ENCODE peak calls at places on chromosome 3, in four cellular contexts. X is testis; C is left ventricle myocardium inferior; K is CD8-positive, alpha-beta T cell. V is an unnamed sample.

GRCh38 chr3:20039082-20039764 is 1.0 kb upstream of the KAT2B start:
- DNase-seq in X (no peak), C (no peak), K (no peak), V (no peak)

GRCh38 chr3:45496550-45496949 is 98.0 kb upstream of the LIMD1 start:
- DNase-seq in X (no peak), C (peak; percentile 39), K (no peak), V (peak; percentile 72)

GRCh38 chr3:49593046-49593445 is 38.8 kb downstream of the BSN start:
- DNase-seq in X (no peak), C (no peak), K (no peak), V (no peak)

GRCh38 chr3:49028673-49029562 is at the start of gene IMPDH2:
- DNase-seq in X (peak; percentile 95), C (peak; percentile 93), K (peak; percentile 96), V (peak; percentile 98)

GRCh38 chr3:180274536-180274935 is 237.8 kb upstream of the PEX5L start:
- DNase-seq in X (no peak), C (no peak), K (no peak), V (no peak)

GRCh38 chr3:68271145-68271544 is 616.7 kb upstream of the SUCLG2 start:
- DNase-seq in X (no peak), C (no peak), K (no peak), V (no peak)

GRCh38 chr3:4827767-4828166 is 151.5 kb upstream of the BHLHE40 start:
- DNase-seq in X (peak; percentile 62), C (no peak), K (no peak), V (no peak)

GRCh38 chr3:46664188-46664970 is 29.1 kb downstream of the ALS2CL start:
- DNase-seq in X (peak; percentile 11), C (no peak), K (no peak), V (peak; percentile 50)

GRCh38 chr3:12799525-12800440 is 3.3 kb downstream of the CAND2 start:
- DNase-seq in X (no peak), C (no peak), K (no peak), V (no peak)

GRCh38 chr3:102156426-102156825 is 278.4 kb upstream of the ZPLD1 start:
- DNase-seq in X (no peak), C (no peak), K (no peak), V (no peak)

GRCh38 chr3:178120367-178120766 is 415.9 kb upstream of the KCNMB2 start:
- DNase-seq in X (no peak), C (no peak), K (no peak), V (no peak)

GRCh38 chr3:157447026-157447694 is 10.5 kb downstream of the PTX3 start:
- DNase-seq in X (no peak), C (no peak), K (no peak), V (no peak)

GRCh38 chr3:42706721-42707619 is 4.4 kb upstream of the HHATL start:
- DNase-seq in X (no peak), C (peak; percentile 11), K (no peak), V (no peak)

GRCh38 chr3:37125702-37126101 is 48.7 kb downstream of the LRRFIP2 start:
- DNase-seq in X (no peak), C (no peak), K (no peak), V (no peak)

GRCh38 chr3:72171461-72171860 is 386.5 kb upstream of the PROK2 start:
- DNase-seq in X (no peak), C (no peak), K (no peak), V (no peak)

GRCh38 chr3:14117468-14118399 is 6.9 kb downstream of the CHCHD4 start:
- DNase-seq in X (peak; percentile 8), C (no peak), K (no peak), V (no peak)

DNA sequence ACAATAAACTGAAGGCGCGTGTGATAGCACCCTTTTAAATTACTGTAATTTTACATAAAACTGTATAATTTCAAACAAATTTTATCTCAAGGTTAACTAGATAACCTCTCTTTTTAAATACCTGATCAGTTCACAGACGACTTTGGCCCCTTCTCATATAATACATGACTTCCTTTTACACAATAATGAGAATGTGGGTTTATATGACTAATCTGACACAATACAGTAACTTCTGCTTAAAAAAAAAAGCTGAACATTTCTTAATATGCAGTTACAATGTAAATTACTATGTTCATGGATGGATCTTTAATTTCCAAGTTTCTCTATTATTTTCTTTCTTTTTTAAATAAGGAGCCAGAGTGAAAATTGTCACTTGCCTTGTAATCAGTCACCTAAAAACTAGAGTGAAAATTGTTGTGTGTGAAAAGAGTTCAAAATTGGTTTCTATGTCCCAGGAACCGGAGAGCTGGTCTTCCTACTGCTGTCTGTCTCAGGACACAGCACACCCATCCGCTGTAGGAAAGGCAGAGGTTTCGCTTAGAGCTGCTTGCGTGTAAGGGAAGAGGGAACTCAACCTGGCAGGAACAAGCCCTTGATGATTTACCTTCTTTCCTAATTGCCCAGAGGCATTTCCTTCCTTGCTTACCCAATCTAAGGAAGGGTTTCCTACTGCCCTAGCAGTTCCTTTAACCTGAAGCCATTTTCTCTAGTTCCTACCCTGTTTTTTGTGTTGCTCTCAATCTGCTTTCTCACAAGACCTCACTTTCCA is 33.3 kb downstream of the PLD1 start:
- DNase-seq in X (no peak), C (no peak), K (no peak), V (no peak)
- H3K27ac ChIP-seq in X (no peak overlapping the region), C (peak overlapping the region; percentile 20), K (no peak overlapping the region), V (no peak overlapping the region)

GRCh38 chr3:142886938-142887337 is 1.9 kb downstream of the PCOLCE2 start:
- DNase-seq in X (no peak), C (no peak), K (no peak), V (no peak)

GRCh38 chr3:142889263-142890014 is 556 bp upstream of the PCOLCE2 start:
- DNase-seq in X (no peak), C (no peak), K (no peak), V (no peak)

GRCh38 chr3:142888099-142888483 is 792 bp downstream of the PCOLCE2 start:
- DNase-seq in X (peak; percentile 19), C (peak; percentile 29), K (no peak), V (peak; percentile 64)

GRCh38 chr3:142888484-142889262 is at the start of gene PCOLCE2:
- DNase-seq in X (peak; percentile 21), C (peak; percentile 54), K (no peak), V (peak; percentile 80)

GRCh38 chr3:142886021-142886420 is 2.9 kb downstream of the PCOLCE2 start:
- DNase-seq in X (no peak), C (no peak), K (no peak), V (no peak)
- H3K4me1 ChIP-seq in X (peaks cover 7% of the 10 kb centered on the region), C (peaks cover 33% of the 10 kb centered on the region), K (peaks cover 6% of the 10 kb centered on the region), V (peaks cover 4% of the 10 kb centered on the region)

DNA sequence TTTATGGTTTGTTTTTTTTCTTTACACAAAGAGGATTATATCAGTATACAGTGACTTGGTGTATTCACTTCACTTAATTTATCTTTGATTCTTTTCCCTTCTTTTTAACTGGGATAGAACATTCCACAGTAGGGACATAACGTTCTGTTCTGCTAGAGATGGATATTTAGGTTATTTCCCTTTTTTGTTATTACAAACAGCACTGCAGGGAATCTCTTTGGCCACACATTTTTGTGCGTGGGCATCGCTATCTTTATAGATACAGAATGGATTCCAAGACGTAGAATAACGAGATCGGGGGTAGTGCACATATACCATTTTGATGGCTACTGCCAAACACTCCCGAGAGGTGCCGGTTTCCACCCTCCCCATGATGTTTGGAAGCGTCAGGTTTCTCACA is 44.8 kb downstream of the PXYLP1 start:
- DNase-seq in X (peak; percentile 32), C (no peak), K (no peak), V (no peak)
- H3K27ac ChIP-seq in X (peak overlapping the region; percentile 38), C (no peak overlapping the region), K (no peak overlapping the region), V (no peak overlapping the region)

DNA sequence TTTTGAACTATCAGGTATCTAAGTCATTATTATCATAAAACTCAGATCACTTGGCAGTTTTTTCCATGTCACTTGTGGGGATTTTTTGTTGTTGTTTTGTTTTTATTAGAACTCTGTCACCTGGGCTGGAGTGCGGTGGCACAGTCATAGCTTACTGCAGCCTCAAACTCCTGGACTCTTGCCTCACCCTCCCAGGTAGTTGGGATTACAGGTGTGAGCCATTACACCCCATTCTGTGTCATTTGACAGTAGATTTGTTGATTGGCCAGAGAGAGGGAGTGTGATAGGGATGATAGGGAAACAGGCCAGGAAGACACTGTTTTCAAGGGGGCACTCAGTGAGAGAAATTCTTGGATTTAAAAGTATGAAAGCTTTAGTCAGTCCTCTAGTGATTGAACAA is 54.7 kb upstream of the SCAANT1 start:
- DNase-seq in X (no peak), C (no peak), K (no peak), V (no peak)
- H3K4me1 ChIP-seq in X (peaks cover 7% of the 10 kb centered on the region), C (peaks cover 68% of the 10 kb centered on the region), K (peaks cover 43% of the 10 kb centered on the region), V (no peaks in the 10 kb centered on the region)

GRCh38 chr3:128997486-128997885 is 3.6 kb upstream of the CFAP92 start:
- DNase-seq in X (no peak), C (no peak), K (no peak), V (no peak)
- H3K27ac ChIP-seq in X (no peak overlapping the region), C (no peak overlapping the region), K (no peak overlapping the region), V (no peak overlapping the region)